ENCODE peak calls at places on chromosomes 6 and 20, in six cellular contexts. F, K, B, U, T and M are unnamed samples.

GRCh38 chr6:6543181-6543879 is 45.2 kb upstream of the LY86 start:
- DNase-seq in F (no peak), K (no peak), B (no peak), U (no peak), T (peak), M (no peak)

GRCh38 chr6:72798196-72798595 is 176.3 kb downstream of the KCNQ5 start:
- DNase-seq in F (no peak), K (no peak), B (no peak), U (no peak), T (no peak), M (no peak)

GRCh38 chr20:48679603-48680002 is 148.2 kb downstream of the PREX1 start:
- DNase-seq in F (no peak), K (peak), B (no peak), U (peak), T (no peak), M (peak)

GRCh38 chr6:38773338-38773737 is 58.2 kb downstream of the DNAH8 start:
- DNase-seq in F (peak), K (peak), B (no peak), U (peak), T (no peak), M (peak)

GRCh38 chr6:170294813-170295518 is 4.1 kb upstream of the DLL1 start:
- DNase-seq in F (no peak), K (no peak), B (no peak), U (no peak), T (no peak), M (no peak)

GRCh38 chr6:107866606-107867301 is 42.6 kb upstream of the SCML4 start:
- DNase-seq in F (peak), K (no peak), B (no peak), U (peak), T (no peak), M (peak)

GRCh38 chr20:64065973-64066341 is 3.0 kb downstream of the TCEA2 start:
- DNase-seq in F (no peak), K (peak), B (no peak), U (peak), T (peak), M (peak)

GRCh38 chr6:99330159-99330558 is 19.3 kb downstream of the FAXC start:
- DNase-seq in F (peak), K (peak), B (no peak), U (peak), T (peak), M (peak)

GRCh38 chr20:38214871-38215788 is 45.4 kb downstream of the KIAA1755 start:
- DNase-seq in F (no peak), K (no peak), B (no peak), U (no peak), T (no peak), M (no peak)

GRCh38 chr6:18562726-18563125 is 175.6 kb downstream of the RNF144B start:
- DNase-seq in F (no peak), K (no peak), B (no peak), U (no peak), T (no peak), M (no peak)

DNA sequence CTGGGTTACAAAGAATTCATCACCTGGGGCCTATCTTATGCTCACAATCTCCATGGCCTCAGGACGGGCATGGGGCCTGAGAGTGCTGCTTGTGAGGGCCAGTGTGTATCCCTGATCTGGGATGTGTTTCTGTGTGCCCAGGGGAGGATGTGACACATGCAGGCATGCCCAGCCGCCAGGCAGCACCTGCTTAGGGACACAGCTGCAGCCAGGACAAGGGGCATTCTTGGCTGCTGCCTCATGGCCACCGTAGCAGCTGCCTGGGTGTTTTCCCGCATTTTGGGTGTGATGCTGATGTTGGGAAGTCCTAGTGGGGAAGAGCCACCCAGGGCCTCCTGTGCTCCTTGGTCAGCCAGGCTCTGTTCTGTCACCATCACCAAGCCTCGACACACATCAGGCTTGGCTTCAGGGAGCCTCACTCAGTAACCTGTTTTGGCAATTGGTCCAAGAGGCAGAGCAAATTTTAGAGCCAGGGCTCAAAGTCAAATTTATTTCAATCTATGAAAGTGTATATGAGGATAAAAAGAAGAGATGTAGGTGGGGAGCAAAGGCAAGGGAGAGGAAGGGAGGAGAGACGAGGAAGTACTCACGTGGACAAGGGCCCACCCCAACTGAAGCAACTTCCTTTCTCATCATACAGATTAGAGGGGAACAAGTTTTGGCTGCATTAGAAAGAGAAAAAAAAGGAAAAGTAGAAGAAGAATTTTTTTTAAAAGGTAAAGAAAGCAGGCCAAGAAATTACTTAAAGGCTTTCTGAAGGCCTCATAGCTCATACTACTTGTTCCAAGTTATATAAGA is 269.8 kb upstream of the SUPT3H start:
- DNase-seq in F (no peak), K (no peak), B (no peak), U (no peak), T (no peak), M (no peak)
- TF ChIP-seq CREB1 in F (no peak), K (no peak), B (no peak), U (no peak), T (no peak), M (no peak)

GRCh38 chr6:34489229-34489805 is 23.4 kb downstream of the PACSIN1 start:
- DNase-seq in F (no peak), K (no peak), B (no peak), U (no peak), T (no peak), M (no peak)

GRCh38 chr6:34493344-34493743 is 27.5 kb downstream of the PACSIN1 start:
- DNase-seq in F (no peak), K (no peak), B (no peak), U (no peak), T (no peak), M (no peak)

GRCh38 chr6:34490390-34491090 is 24.7 kb downstream of the PACSIN1 start:
- DNase-seq in F (no peak), K (no peak), B (no peak), U (no peak), T (no peak), M (peak)

GRCh38 chr6:34487536-34487935 is 21.7 kb downstream of the PACSIN1 start:
- DNase-seq in F (no peak), K (no peak), B (no peak), U (no peak), T (no peak), M (no peak)

DNA sequence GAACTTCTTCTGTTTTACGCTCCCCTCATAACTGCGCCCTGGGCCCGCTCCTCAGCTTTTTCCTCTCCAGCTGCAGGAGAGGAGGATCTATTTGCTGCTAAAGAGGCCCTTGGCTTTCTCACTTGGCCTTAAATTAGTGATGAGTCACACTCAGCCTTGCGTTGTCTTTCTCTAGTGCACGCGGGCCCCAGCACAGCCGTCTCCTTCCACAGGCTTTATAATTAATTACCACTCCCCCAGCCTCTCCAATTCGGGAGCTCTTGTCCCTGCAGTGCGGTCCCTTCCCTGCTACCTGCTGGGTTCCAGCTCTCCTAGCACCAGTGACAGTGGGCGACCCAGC is 25.2 kb downstream of the PACSIN1 start:
- DNase-seq in F (no peak), K (no peak), B (no peak), U (peak), T (no peak), M (no peak)
- TF ChIP-seq CREB1 in F (no peak), K (no peak), B (no peak), U (no peak), T (no peak), M (no peak)

DNA sequence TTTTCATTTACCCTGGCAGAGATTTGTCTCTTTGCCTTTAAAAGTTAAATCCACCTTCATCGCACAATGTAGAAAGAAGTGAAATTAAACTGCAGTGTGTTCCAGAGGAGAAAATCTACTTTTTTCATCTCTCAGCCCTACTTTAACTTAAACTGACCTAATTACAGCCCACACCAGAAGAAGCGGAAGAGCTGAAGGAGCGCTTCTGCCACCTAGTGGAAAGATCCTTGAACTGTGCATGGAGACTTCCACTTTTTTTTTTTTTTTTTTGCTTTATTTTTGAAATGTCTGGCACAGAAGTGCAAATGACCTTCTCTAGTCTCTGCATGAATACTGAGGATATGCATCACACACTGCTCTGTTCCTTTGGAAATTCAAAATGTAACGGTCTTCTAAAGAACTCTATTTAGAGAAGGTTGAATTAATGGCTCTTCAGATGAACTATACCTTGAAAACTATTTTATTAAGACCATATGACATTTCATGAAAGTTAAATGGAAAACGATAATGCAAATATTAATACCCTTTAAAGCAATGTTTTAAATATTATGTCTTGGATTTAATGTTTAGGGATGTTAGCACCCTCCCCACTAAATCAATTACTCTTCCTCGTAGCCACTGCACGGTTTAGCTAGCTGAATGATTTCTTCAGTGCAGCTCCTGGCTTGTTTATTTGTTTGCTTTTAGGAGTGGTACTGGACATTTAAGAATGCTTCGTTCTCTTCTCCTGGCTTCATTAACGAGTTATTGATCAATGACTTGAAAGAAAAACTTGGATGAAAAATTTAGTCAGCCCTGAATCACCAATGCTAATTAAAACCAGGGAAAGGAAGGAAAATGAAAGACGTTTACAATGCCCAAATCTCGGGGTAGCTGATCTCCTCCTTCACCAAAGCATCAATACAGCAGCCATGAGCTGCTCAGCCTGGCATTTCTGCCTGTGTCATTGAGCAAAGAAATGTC is 569.6 kb upstream of the GJE1 start:
- DNase-seq in F (peak), K (peak), B (no peak), U (peak), T (peak), M (peak)
- TF ChIP-seq CREB1 in F (peak), K (no peak), B (no peak), U (no peak), T (no peak), M (no peak)

GRCh38 chr20:62642666-62643520 is 590 bp downstream of the SLCO4A1 start:
- DNase-seq in F (no peak), K (peak), B (no peak), U (peak), T (no peak), M (peak)
- TF ChIP-seq CREB1 in F (no peak), K (no peak), B (no peak), U (no peak), T (no peak), M (no peak)